ENCODE peak calls at places on chromosomes 3 and 15, in four cellular contexts. One of them, this sample, is unnamed.

GRCh38 chr3:44477312-44478030 is at the start of gene ZNF445:
- DNase-seq in SK-N-SH: peak
- DNase-seq in K562: peak
- DNase-seq in HepG2: peak
- DNase-seq in this sample: peak

GRCh38 chr15:87228460-87228859 is 1028.1 kb downstream of the NTRK3 start:
- DNase-seq in SK-N-SH: peak
- DNase-seq in K562: no peak
- DNase-seq in HepG2: no peak
- DNase-seq in this sample: no peak

GRCh38 chr3:132034486-132035464 is at the start of gene CPNE4:
- DNase-seq in HepG2: peak
- DNase-seq in SK-N-SH: peak
- DNase-seq in K562: peak
- DNase-seq in this sample: peak

GRCh38 chr3:12131351-12131750 is 27.4 kb downstream of the TIMP4 start:
- DNase-seq in HepG2: no peak
- DNase-seq in K562: no peak
- DNase-seq in SK-N-SH: peak
- DNase-seq in this sample: no peak

GRCh38 chr15:83287541-83288027 is 3.1 kb upstream of the BNC1 start:
- DNase-seq in HepG2: no peak
- DNase-seq in SK-N-SH: no peak
- DNase-seq in K562: no peak
- DNase-seq in this sample: no peak

GRCh38 chr3:56923546-56924224 is 121.9 kb upstream of the ARHGEF3 start:
- DNase-seq in K562: no peak
- DNase-seq in SK-N-SH: no peak
- DNase-seq in HepG2: no peak
- DNase-seq in this sample: peak

GRCh38 chr15:80856809-80857377 is 77.7 kb downstream of the CEMIP start:
- DNase-seq in K562: no peak
- DNase-seq in HepG2: peak
- DNase-seq in SK-N-SH: no peak
- DNase-seq in this sample: peak

GRCh38 chr3:129313415-129313982 is 34.8 kb downstream of the HMCES start:
- DNase-seq in HepG2: no peak
- DNase-seq in K562: no peak
- DNase-seq in SK-N-SH: no peak
- DNase-seq in this sample: no peak

GRCh38 chr15:66634540-66634939 is 67.5 kb upstream of the SMAD6 start:
- DNase-seq in SK-N-SH: no peak
- DNase-seq in HepG2: no peak
- DNase-seq in K562: no peak
- DNase-seq in this sample: no peak

GRCh38 chr3:138936763-138937689 is 9.9 kb downstream of the FOXL2 start:
- DNase-seq in HepG2: no peak
- DNase-seq in K562: no peak
- DNase-seq in SK-N-SH: peak
- DNase-seq in this sample: no peak

GRCh38 chr3:12508316-12508715 is 24.0 kb downstream of the TSEN2 start:
- DNase-seq in K562: no peak
- DNase-seq in HepG2: no peak
- DNase-seq in SK-N-SH: no peak
- DNase-seq in this sample: no peak

GRCh38 chr15:86300371-86301106 is 220.9 kb downstream of the AGBL1 start:
- DNase-seq in SK-N-SH: no peak
- DNase-seq in HepG2: no peak
- DNase-seq in K562: no peak
- DNase-seq in this sample: no peak

GRCh38 chr15:32790352-32790999 is 72.7 kb downstream of the GREM1 start:
- DNase-seq in HepG2: peak
- DNase-seq in SK-N-SH: no peak
- DNase-seq in K562: no peak
- DNase-seq in this sample: no peak

GRCh38 chr3:171468296-171468906 is 8.2 kb upstream of the TNIK start:
- DNase-seq in K562: no peak
- DNase-seq in HepG2: no peak
- DNase-seq in SK-N-SH: no peak
- DNase-seq in this sample: no peak

GRCh38 chr15:74821091-74821789 is 5.2 kb upstream of the CPLX3 start:
- DNase-seq in HepG2: no peak
- DNase-seq in SK-N-SH: peak
- DNase-seq in K562: no peak
- DNase-seq in this sample: no peak

GRCh38 chr3:124832782-124833709 is 54.1 kb downstream of the ITGB5 start:
- DNase-seq in SK-N-SH: no peak
- DNase-seq in K562: no peak
- DNase-seq in HepG2: no peak
- DNase-seq in this sample: no peak

GRCh38 chr3:18349197-18349798 is 75.8 kb downstream of the SATB1 start:
- DNase-seq in HepG2: no peak
- DNase-seq in K562: no peak
- DNase-seq in SK-N-SH: no peak
- DNase-seq in this sample: no peak

GRCh38 chr3:63390831-63391230 is 112.7 kb downstream of the SYNPR start:
- DNase-seq in SK-N-SH: no peak
- DNase-seq in K562: no peak
- DNase-seq in HepG2: no peak
- DNase-seq in this sample: no peak

GRCh38 chr3:182342252-182342651 is 451.1 kb upstream of the ATP11B start:
- DNase-seq in SK-N-SH: no peak
- DNase-seq in K562: no peak
- DNase-seq in HepG2: no peak
- DNase-seq in this sample: no peak

GRCh38 chr15:73620078-73620477 is 13.1 kb downstream of the NPTN start:
- DNase-seq in K562: no peak
- DNase-seq in SK-N-SH: no peak
- DNase-seq in HepG2: no peak
- DNase-seq in this sample: no peak

GRCh38 chr3:123813876-123814275 is 70.3 kb downstream of the MYLK start:
- DNase-seq in HepG2: no peak
- DNase-seq in SK-N-SH: no peak
- DNase-seq in K562: no peak
- DNase-seq in this sample: no peak
- TF ChIP-seq ELF1 in HepG2: no peak
- TF ChIP-seq ELF1 in SK-N-SH: no peak
- TF ChIP-seq ELF1 in K562: no peak
- TF ChIP-seq ELF1 in this sample: no peak

GRCh38 chr15:96088592-96088991 is 241.9 kb upstream of the NR2F2 start:
- DNase-seq in K562: no peak
- DNase-seq in HepG2: no peak
- DNase-seq in SK-N-SH: no peak
- DNase-seq in this sample: no peak
- TF ChIP-seq ELF1 in K562: no peak
- TF ChIP-seq ELF1 in HepG2: no peak
- TF ChIP-seq ELF1 in SK-N-SH: no peak
- TF ChIP-seq ELF1 in this sample: no peak

GRCh38 chr15:41936155-41936554 is 36.2 kb downstream of the EHD4 start:
- DNase-seq in SK-N-SH: no peak
- DNase-seq in HepG2: no peak
- DNase-seq in K562: no peak
- DNase-seq in this sample: no peak

GRCh38 chr15:41936649-41937567 is 35.4 kb downstream of the EHD4 start:
- DNase-seq in K562: no peak
- DNase-seq in SK-N-SH: no peak
- DNase-seq in HepG2: no peak
- DNase-seq in this sample: no peak

GRCh38 chr15:41934843-41935242 is 37.5 kb downstream of the EHD4 start:
- DNase-seq in K562: no peak
- DNase-seq in SK-N-SH: no peak
- DNase-seq in HepG2: no peak
- DNase-seq in this sample: no peak

GRCh38 chr15:41933771-41934170 is 38.6 kb downstream of the EHD4 start:
- DNase-seq in SK-N-SH: no peak
- DNase-seq in HepG2: no peak
- DNase-seq in K562: no peak
- DNase-seq in this sample: peak

DNA sequence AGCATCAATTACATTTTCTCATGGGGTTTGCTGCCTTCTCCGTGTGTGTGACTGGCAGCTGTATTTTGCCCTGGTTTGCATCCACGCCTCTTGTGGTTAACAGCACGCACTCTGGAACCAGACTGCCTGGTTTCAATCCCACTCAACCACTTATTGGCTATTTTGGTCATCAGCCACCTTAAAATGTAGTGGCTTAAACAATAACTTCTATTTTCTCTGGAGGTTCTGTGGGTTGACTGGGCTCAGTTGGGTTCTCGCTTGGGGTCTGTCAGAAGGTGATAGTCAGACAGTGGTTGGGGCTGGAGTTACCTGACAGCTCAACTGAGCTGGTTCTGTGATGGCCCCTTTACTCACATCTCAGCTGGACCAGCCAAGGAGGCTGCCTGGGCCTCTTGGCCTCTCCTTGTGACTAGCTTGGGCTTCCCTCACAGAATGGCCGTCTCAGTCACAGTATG is 36.8 kb downstream of the EHD4 start:
- DNase-seq in SK-N-SH: no peak
- DNase-seq in HepG2: no peak
- DNase-seq in K562: no peak
- DNase-seq in this sample: no peak
- TF ChIP-seq ELF1 in SK-N-SH: no peak
- TF ChIP-seq ELF1 in HepG2: no peak
- TF ChIP-seq ELF1 in K562: no peak
- TF ChIP-seq ELF1 in this sample: no peak

DNA sequence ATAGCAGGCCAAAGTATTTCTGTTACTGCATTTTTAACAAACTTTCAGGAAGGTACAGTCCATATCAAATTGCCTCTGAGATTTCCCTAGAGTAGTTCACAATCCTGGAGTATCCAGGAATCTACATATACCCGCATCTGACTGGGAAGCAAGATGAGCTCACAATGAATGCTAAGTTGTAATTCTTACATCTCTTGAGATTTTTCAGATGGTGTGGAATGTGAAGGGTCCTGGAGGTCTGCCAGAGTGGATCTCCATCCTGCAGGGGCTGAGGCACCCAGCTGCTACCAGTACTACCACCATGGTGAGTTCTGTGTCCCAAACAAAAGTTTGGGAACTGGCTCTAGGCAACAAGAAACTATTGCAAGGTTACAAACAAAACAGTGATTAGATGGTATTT is 156.7 kb upstream of the CCDC54 start:
- DNase-seq in K562: no peak
- DNase-seq in HepG2: no peak
- DNase-seq in SK-N-SH: no peak
- DNase-seq in this sample: no peak
- TF ChIP-seq ELF1 in K562: no peak
- TF ChIP-seq ELF1 in HepG2: no peak
- TF ChIP-seq ELF1 in SK-N-SH: no peak
- TF ChIP-seq ELF1 in this sample: no peak

GRCh38 chr15:35062164-35063099 is 22.7 kb downstream of the NANOGP8 start:
- DNase-seq in SK-N-SH: no peak
- DNase-seq in HepG2: no peak
- DNase-seq in K562: no peak
- DNase-seq in this sample: no peak

GRCh38 chr15:35055416-35056105 is 29.5 kb downstream of the NANOGP8 start:
- DNase-seq in SK-N-SH: no peak
- DNase-seq in K562: no peak
- DNase-seq in HepG2: no peak
- DNase-seq in this sample: no peak

GRCh38 chr15:35061171-35062163 is 23.6 kb downstream of the NANOGP8 start:
- DNase-seq in SK-N-SH: no peak
- DNase-seq in HepG2: no peak
- DNase-seq in K562: no peak
- DNase-seq in this sample: no peak

GRCh38 chr15:35060591-35060990 is 24.5 kb downstream of the NANOGP8 start:
- DNase-seq in HepG2: no peak
- DNase-seq in K562: no peak
- DNase-seq in SK-N-SH: no peak
- DNase-seq in this sample: no peak

GRCh38 chr15:35058534-35059054 is 26.5 kb downstream of the NANOGP8 start:
- DNase-seq in SK-N-SH: no peak
- DNase-seq in HepG2: no peak
- DNase-seq in K562: no peak
- DNase-seq in this sample: no peak
- TF ChIP-seq ELF1 in SK-N-SH: no peak
- TF ChIP-seq ELF1 in HepG2: no peak
- TF ChIP-seq ELF1 in K562: no peak
- TF ChIP-seq ELF1 in this sample: no peak

GRCh38 chr3:174423936-174424335 is 435.2 kb upstream of the NAALADL2 start:
- DNase-seq in HepG2: no peak
- DNase-seq in SK-N-SH: no peak
- DNase-seq in K562: no peak
- DNase-seq in this sample: no peak

GRCh38 chr3:174430986-174431385 is 428.1 kb upstream of the NAALADL2 start:
- DNase-seq in SK-N-SH: no peak
- DNase-seq in HepG2: no peak
- DNase-seq in K562: no peak
- DNase-seq in this sample: no peak

GRCh38 chr3:174424656-174425055 is 434.5 kb upstream of the NAALADL2 start:
- DNase-seq in SK-N-SH: no peak
- DNase-seq in HepG2: no peak
- DNase-seq in K562: no peak
- DNase-seq in this sample: no peak

DNA sequence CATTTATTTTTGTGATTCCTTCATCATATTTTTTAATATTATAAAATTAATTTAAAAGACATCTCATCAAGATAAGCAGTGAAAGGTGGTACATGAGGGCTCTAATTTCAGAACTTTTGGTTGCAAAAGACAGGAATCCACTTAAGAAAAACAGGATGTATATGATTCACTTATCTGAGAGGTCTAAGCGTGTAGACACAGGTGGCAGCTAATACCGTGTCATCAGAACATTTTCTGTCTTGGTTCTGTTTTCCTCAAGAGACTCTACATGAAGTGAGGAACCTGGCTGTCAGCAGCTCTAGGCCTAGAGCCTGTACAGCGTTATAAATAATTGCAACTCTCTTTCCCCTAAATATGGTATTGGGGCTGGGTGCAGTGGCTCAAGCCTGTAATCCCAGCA is 433.7 kb upstream of the NAALADL2 start:
- DNase-seq in K562: no peak
- DNase-seq in SK-N-SH: no peak
- DNase-seq in HepG2: no peak
- DNase-seq in this sample: no peak
- TF ChIP-seq ELF1 in K562: no peak
- TF ChIP-seq ELF1 in SK-N-SH: no peak
- TF ChIP-seq ELF1 in HepG2: no peak
- TF ChIP-seq ELF1 in this sample: no peak

GRCh38 chr15:55823191-55823670 is 80.3 kb upstream of the PRTG start:
- DNase-seq in K562: no peak
- DNase-seq in SK-N-SH: no peak
- DNase-seq in HepG2: no peak
- DNase-seq in this sample: no peak
- TF ChIP-seq ELF1 in K562: no peak
- TF ChIP-seq ELF1 in SK-N-SH: no peak
- TF ChIP-seq ELF1 in HepG2: no peak
- TF ChIP-seq ELF1 in this sample: no peak